ENCODE peak calls at places on chromosomes 3 and 15, in six cellular contexts. One of them, this sample, is unnamed.

GRCh38 chr3:129037093-129037419 is 23.5 kb upstream of the GP9 start:
- DNase-seq in upper lobe of right lung: no peak
- DNase-seq in AG10803: no peak
- DNase-seq in PC-3: no peak
- DNase-seq in OCI-LY7: no peak
- DNase-seq in thoracic aorta: no peak
- DNase-seq in this sample: no peak

GRCh38 chr3:187678869-187679268 is 8.7 kb upstream of the SST start:
- DNase-seq in OCI-LY7: peak
- DNase-seq in upper lobe of right lung: no peak
- DNase-seq in AG10803: peak
- DNase-seq in PC-3: peak
- DNase-seq in thoracic aorta: no peak
- DNase-seq in this sample: peak

GRCh38 chr3:35644461-35644860 is 5.1 kb downstream of the ARPP21 start:
- DNase-seq in PC-3: no peak
- DNase-seq in thoracic aorta: no peak
- DNase-seq in upper lobe of right lung: no peak
- DNase-seq in AG10803: no peak
- DNase-seq in OCI-LY7: no peak
- DNase-seq in this sample: no peak

GRCh38 chr3:58175429-58176184 is 35.2 kb downstream of the DNASE1L3 start:
- DNase-seq in OCI-LY7: no peak
- DNase-seq in upper lobe of right lung: no peak
- DNase-seq in thoracic aorta: no peak
- DNase-seq in PC-3: no peak
- DNase-seq in AG10803: peak
- DNase-seq in this sample: peak

GRCh38 chr3:108024146-108024836 is 66.5 kb downstream of the CD47 start:
- DNase-seq in upper lobe of right lung: no peak
- DNase-seq in OCI-LY7: no peak
- DNase-seq in thoracic aorta: no peak
- DNase-seq in AG10803: no peak
- DNase-seq in PC-3: peak
- DNase-seq in this sample: no peak

GRCh38 chr3:182723596-182723995 is 69.7 kb upstream of the ATP11B start:
- DNase-seq in PC-3: no peak
- DNase-seq in AG10803: no peak
- DNase-seq in thoracic aorta: no peak
- DNase-seq in upper lobe of right lung: no peak
- DNase-seq in OCI-LY7: no peak
- DNase-seq in this sample: no peak

GRCh38 chr15:27576576-27576975 is 522.5 kb downstream of the OCA2 start:
- DNase-seq in thoracic aorta: no peak
- DNase-seq in PC-3: no peak
- DNase-seq in upper lobe of right lung: no peak
- DNase-seq in AG10803: no peak
- DNase-seq in OCI-LY7: no peak
- DNase-seq in this sample: no peak

GRCh38 chr15:41494190-41494921 is 682 bp downstream of the ITPKA start:
- DNase-seq in AG10803: no peak
- DNase-seq in PC-3: peak
- DNase-seq in thoracic aorta: no peak
- DNase-seq in upper lobe of right lung: peak
- DNase-seq in OCI-LY7: peak
- DNase-seq in this sample: no peak

GRCh38 chr3:181703701-181704420 is 7.9 kb upstream of the SOX2 start:
- DNase-seq in PC-3: no peak
- DNase-seq in AG10803: no peak
- DNase-seq in thoracic aorta: no peak
- DNase-seq in upper lobe of right lung: no peak
- DNase-seq in OCI-LY7: no peak
- DNase-seq in this sample: no peak

GRCh38 chr3:12553921-12554391 is 2.9 kb upstream of the MKRN2 start:
- DNase-seq in PC-3: peak
- DNase-seq in upper lobe of right lung: no peak
- DNase-seq in OCI-LY7: peak
- DNase-seq in AG10803: peak
- DNase-seq in thoracic aorta: no peak
- DNase-seq in this sample: peak

GRCh38 chr15:83170474-83171165 is 37.0 kb downstream of the HDGFL3 start:
- DNase-seq in PC-3: no peak
- DNase-seq in upper lobe of right lung: no peak
- DNase-seq in thoracic aorta: no peak
- DNase-seq in AG10803: peak
- DNase-seq in OCI-LY7: no peak
- DNase-seq in this sample: no peak

GRCh38 chr3:177085784-177086183 is 111.5 kb downstream of the TBL1XR1 start:
- DNase-seq in AG10803: no peak
- DNase-seq in thoracic aorta: no peak
- DNase-seq in upper lobe of right lung: no peak
- DNase-seq in OCI-LY7: no peak
- DNase-seq in PC-3: no peak
- DNase-seq in this sample: no peak

GRCh38 chr15:60017538-60018199 is 13.6 kb downstream of the FOXB1 start:
- DNase-seq in PC-3: peak
- DNase-seq in thoracic aorta: no peak
- DNase-seq in upper lobe of right lung: no peak
- DNase-seq in OCI-LY7: no peak
- DNase-seq in AG10803: no peak
- DNase-seq in this sample: peak

GRCh38 chr3:193869221-193870201 is 266.4 kb upstream of the HES1 start:
- DNase-seq in thoracic aorta: no peak
- DNase-seq in PC-3: peak
- DNase-seq in OCI-LY7: no peak
- DNase-seq in upper lobe of right lung: no peak
- DNase-seq in AG10803: peak
- DNase-seq in this sample: peak

GRCh38 chr15:63453181-63453905 is 51.0 kb upstream of the USP3 start:
- DNase-seq in OCI-LY7: no peak
- DNase-seq in thoracic aorta: no peak
- DNase-seq in upper lobe of right lung: no peak
- DNase-seq in AG10803: no peak
- DNase-seq in PC-3: no peak
- DNase-seq in this sample: no peak

GRCh38 chr3:138092023-138092422 is 23.4 kb downstream of the DZIP1L start:
- DNase-seq in upper lobe of right lung: no peak
- DNase-seq in AG10803: peak
- DNase-seq in thoracic aorta: no peak
- DNase-seq in PC-3: peak
- DNase-seq in OCI-LY7: no peak
- DNase-seq in this sample: peak

GRCh38 chr15:78565951-78566774 is 843 bp downstream of the CHRNA5 start:
- DNase-seq in upper lobe of right lung: no peak
- DNase-seq in OCI-LY7: no peak
- DNase-seq in thoracic aorta: no peak
- DNase-seq in PC-3: peak
- DNase-seq in AG10803: peak
- DNase-seq in this sample: peak

GRCh38 chr3:174233511-174233910 is 625.6 kb upstream of the NAALADL2 start:
- DNase-seq in PC-3: no peak
- DNase-seq in AG10803: no peak
- DNase-seq in OCI-LY7: no peak
- DNase-seq in upper lobe of right lung: no peak
- DNase-seq in thoracic aorta: no peak
- DNase-seq in this sample: no peak

GRCh38 chr15:80694624-80695098 is 449 bp upstream of the ABHD17C start:
- DNase-seq in thoracic aorta: no peak
- DNase-seq in AG10803: peak
- DNase-seq in OCI-LY7: no peak
- DNase-seq in PC-3: peak
- DNase-seq in upper lobe of right lung: peak
- DNase-seq in this sample: no peak

GRCh38 chr15:85623648-85624047 is 171.1 kb downstream of the KLHL25 start:
- DNase-seq in PC-3: peak
- DNase-seq in OCI-LY7: no peak
- DNase-seq in AG10803: peak
- DNase-seq in thoracic aorta: no peak
- DNase-seq in upper lobe of right lung: no peak
- DNase-seq in this sample: no peak

GRCh38 chr3:37324752-37325407 is 150.5 kb upstream of the LRRFIP2 start:
- DNase-seq in AG10803: peak
- DNase-seq in upper lobe of right lung: no peak
- DNase-seq in PC-3: no peak
- DNase-seq in thoracic aorta: no peak
- DNase-seq in OCI-LY7: no peak
- DNase-seq in this sample: no peak

GRCh38 chr15:95152741-95153140 is 921.4 kb downstream of the MCTP2 start:
- DNase-seq in OCI-LY7: no peak
- DNase-seq in thoracic aorta: no peak
- DNase-seq in PC-3: no peak
- DNase-seq in upper lobe of right lung: no peak
- DNase-seq in AG10803: no peak
- DNase-seq in this sample: peak

GRCh38 chr3:58484049-58484721 is 7.7 kb upstream of the KCTD6 start:
- DNase-seq in AG10803: no peak
- DNase-seq in upper lobe of right lung: no peak
- DNase-seq in PC-3: no peak
- DNase-seq in OCI-LY7: no peak
- DNase-seq in thoracic aorta: no peak
- DNase-seq in this sample: no peak

GRCh38 chr15:28002136-28002861 is 96.8 kb downstream of the OCA2 start:
- DNase-seq in PC-3: no peak
- DNase-seq in thoracic aorta: no peak
- DNase-seq in AG10803: no peak
- DNase-seq in upper lobe of right lung: no peak
- DNase-seq in OCI-LY7: no peak
- DNase-seq in this sample: no peak

GRCh38 chr3:50267280-50267913 is 1.6 kb upstream of the SEMA3B start:
- DNase-seq in upper lobe of right lung: peak
- DNase-seq in thoracic aorta: no peak
- DNase-seq in PC-3: no peak
- DNase-seq in OCI-LY7: no peak
- DNase-seq in AG10803: no peak
- DNase-seq in this sample: no peak

GRCh38 chr3:50269460-50269859 is 513 bp downstream of the SEMA3B start:
- DNase-seq in OCI-LY7: no peak
- DNase-seq in thoracic aorta: no peak
- DNase-seq in upper lobe of right lung: no peak
- DNase-seq in PC-3: no peak
- DNase-seq in AG10803: no peak
- DNase-seq in this sample: no peak

GRCh38 chr3:50268276-50268675 is 671 bp upstream of the SEMA3B start:
- DNase-seq in upper lobe of right lung: no peak
- DNase-seq in AG10803: no peak
- DNase-seq in PC-3: no peak
- DNase-seq in OCI-LY7: no peak
- DNase-seq in thoracic aorta: no peak
- DNase-seq in this sample: no peak

GRCh38 chr3:50269977-50270413 is 1.0 kb downstream of the SEMA3B start:
- DNase-seq in OCI-LY7: no peak
- DNase-seq in upper lobe of right lung: no peak
- DNase-seq in AG10803: peak
- DNase-seq in thoracic aorta: no peak
- DNase-seq in PC-3: peak
- DNase-seq in this sample: peak

DNA sequence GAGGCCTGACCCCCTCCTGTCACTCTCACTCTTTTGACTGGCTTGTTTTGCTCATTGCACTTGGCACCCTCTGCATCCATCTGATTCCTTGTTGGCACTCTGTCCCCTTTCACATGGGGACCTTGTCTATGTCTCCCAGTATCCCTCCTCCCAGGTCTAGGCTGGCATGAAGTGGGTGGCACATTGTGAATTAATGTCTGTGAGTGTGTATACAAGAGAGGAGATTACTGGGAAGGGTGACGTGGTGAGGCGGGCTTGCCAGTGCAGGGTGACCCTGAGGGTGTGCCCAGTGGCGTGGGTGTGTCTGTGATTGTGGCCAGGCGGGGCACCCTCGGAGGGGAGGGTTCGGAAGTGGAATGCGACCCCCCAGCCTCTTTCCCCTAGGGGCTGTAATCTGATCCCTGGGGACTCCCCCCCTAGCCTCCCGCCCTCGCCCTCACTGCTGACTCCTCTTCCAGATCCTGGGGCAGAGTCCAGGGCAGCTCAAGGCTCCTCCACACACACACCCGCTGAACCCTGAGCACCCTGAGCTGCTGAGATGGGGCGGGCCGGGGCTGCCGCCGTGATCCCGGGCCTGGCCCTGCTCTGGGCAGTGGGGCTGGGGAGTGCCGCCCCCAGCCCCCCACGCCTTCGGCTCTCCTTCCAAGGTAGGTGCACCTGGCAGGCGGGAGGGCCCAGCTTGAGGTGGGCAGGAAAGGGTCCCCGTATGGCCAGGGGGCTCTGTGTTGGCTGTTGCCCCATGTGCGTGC is at the start of gene SEMA3B:
- DNase-seq in OCI-LY7: no peak
- DNase-seq in upper lobe of right lung: peak
- DNase-seq in thoracic aorta: peak
- DNase-seq in PC-3: peak
- DNase-seq in AG10803: peak
- DNase-seq in this sample: peak
- H3K4me3 ChIP-seq in OCI-LY7: no peak
- H3K4me3 ChIP-seq in upper lobe of right lung: peak
- H3K4me3 ChIP-seq in thoracic aorta: peak
- H3K4me3 ChIP-seq in PC-3: peak
- H3K4me3 ChIP-seq in AG10803: peak
- H3K4me3 ChIP-seq in this sample: no peak

GRCh38 chr3:22980346-22980745 is 222.8 kb upstream of the UBE2E2 start:
- DNase-seq in AG10803: no peak
- DNase-seq in upper lobe of right lung: no peak
- DNase-seq in OCI-LY7: no peak
- DNase-seq in PC-3: no peak
- DNase-seq in thoracic aorta: no peak
- DNase-seq in this sample: peak
- TF ChIP-seq CTCF in AG10803: no peak
- TF ChIP-seq CTCF in upper lobe of right lung: no peak
- TF ChIP-seq CTCF in OCI-LY7: no peak
- TF ChIP-seq CTCF in PC-3: no peak
- TF ChIP-seq CTCF in thoracic aorta: no peak
- TF ChIP-seq CTCF in this sample: no peak

GRCh38 chr3:124781706-124782376 is 51.6 kb downstream of the UMPS start:
- DNase-seq in OCI-LY7: no peak
- DNase-seq in PC-3: no peak
- DNase-seq in thoracic aorta: no peak
- DNase-seq in AG10803: no peak
- DNase-seq in upper lobe of right lung: no peak
- DNase-seq in this sample: no peak
- H3K4me3 ChIP-seq in OCI-LY7: no peak
- H3K4me3 ChIP-seq in PC-3: no peak
- H3K4me3 ChIP-seq in thoracic aorta: no peak
- H3K4me3 ChIP-seq in AG10803: no peak
- H3K4me3 ChIP-seq in upper lobe of right lung: no peak
- H3K4me3 ChIP-seq in this sample: no peak

DNA sequence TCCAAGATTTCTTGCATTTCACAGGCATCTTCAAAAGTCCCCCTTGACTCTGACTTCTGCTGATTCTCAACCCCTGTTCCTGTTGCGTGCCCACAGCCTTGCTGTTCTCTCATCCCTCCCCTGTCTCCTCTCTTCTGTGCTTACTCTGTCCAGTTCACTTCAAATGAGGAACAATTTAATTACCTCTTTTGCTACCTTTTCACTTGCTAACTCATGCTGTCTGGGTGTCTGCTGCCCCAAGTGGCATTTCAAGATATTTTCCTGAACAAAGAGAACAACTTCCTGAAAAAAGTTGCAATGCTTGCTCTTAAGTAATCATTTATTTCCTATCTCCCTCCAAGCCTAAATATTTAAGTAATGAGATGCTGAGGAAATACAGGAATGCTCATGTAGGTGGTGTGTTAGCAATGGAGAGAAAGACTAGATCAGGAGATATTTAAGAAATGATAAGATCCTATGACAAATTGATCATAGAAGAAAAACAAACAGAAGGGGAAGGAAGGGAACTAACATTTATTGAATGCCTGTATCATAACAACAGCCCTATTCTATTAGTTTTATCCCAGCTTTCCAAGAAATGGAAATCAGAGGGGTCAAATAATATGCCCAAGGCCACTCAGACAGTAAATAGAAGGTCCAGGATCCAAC is 42.2 kb downstream of the SV2B start:
- DNase-seq in PC-3: peak
- DNase-seq in OCI-LY7: peak
- DNase-seq in thoracic aorta: no peak
- DNase-seq in upper lobe of right lung: no peak
- DNase-seq in AG10803: no peak
- DNase-seq in this sample: peak
- TF ChIP-seq CTCF in PC-3: peak
- TF ChIP-seq CTCF in OCI-LY7: peak
- TF ChIP-seq CTCF in thoracic aorta: no peak
- TF ChIP-seq CTCF in upper lobe of right lung: peak
- TF ChIP-seq CTCF in AG10803: peak
- TF ChIP-seq CTCF in this sample: peak